ENCODE peak calls at places on chromosomes 12 and 14, in ten cellular contexts. One of them, this sample, is unnamed. For H3K4me1, the result is how much of the 10 kb centered on the place peaks cover.

GRCh38 chr14:21204167-21205025 is 48.5 kb upstream of the OR5AU1 start:
- DNase-seq in mammary epithelial cell: no peak
- DNase-seq in psoas muscle: no peak
- DNase-seq in A549: no peak
- DNase-seq in lower lobe of right lung: no peak
- DNase-seq in left ventricle myocardium inferior: no peak
- DNase-seq in upper lobe of left lung: no peak
- DNase-seq in H9: no peak
- DNase-seq in fibroblast of lung: no peak
- DNase-seq in right lobe of liver: no peak
- DNase-seq in this sample: no peak

GRCh38 chr14:26381405-26381804 is 216.4 kb downstream of the NOVA1 start:
- DNase-seq in mammary epithelial cell: no peak
- DNase-seq in psoas muscle: no peak
- DNase-seq in A549: no peak
- DNase-seq in lower lobe of right lung: no peak
- DNase-seq in left ventricle myocardium inferior: no peak
- DNase-seq in upper lobe of left lung: no peak
- DNase-seq in H9: no peak
- DNase-seq in fibroblast of lung: no peak
- DNase-seq in right lobe of liver: no peak
- DNase-seq in this sample: no peak

GRCh38 chr12:63949902-63950301 is 105.4 kb downstream of the SRGAP1 start:
- DNase-seq in mammary epithelial cell: peak
- DNase-seq in psoas muscle: no peak
- DNase-seq in A549: no peak
- DNase-seq in lower lobe of right lung: no peak
- DNase-seq in left ventricle myocardium inferior: no peak
- DNase-seq in upper lobe of left lung: no peak
- DNase-seq in H9: no peak
- DNase-seq in fibroblast of lung: peak
- DNase-seq in right lobe of liver: no peak
- DNase-seq in this sample: no peak

GRCh38 chr14:53285806-53286205 is 132.7 kb upstream of the DDHD1 start:
- DNase-seq in mammary epithelial cell: peak
- DNase-seq in psoas muscle: no peak
- DNase-seq in A549: no peak
- DNase-seq in lower lobe of right lung: no peak
- DNase-seq in left ventricle myocardium inferior: no peak
- DNase-seq in upper lobe of left lung: no peak
- DNase-seq in H9: no peak
- DNase-seq in fibroblast of lung: no peak
- DNase-seq in right lobe of liver: no peak
- DNase-seq in this sample: no peak

GRCh38 chr12:7642876-7643309 is 22.8 kb downstream of the APOBEC1 start:
- DNase-seq in mammary epithelial cell: no peak
- DNase-seq in psoas muscle: no peak
- DNase-seq in A549: no peak
- DNase-seq in lower lobe of right lung: no peak
- DNase-seq in left ventricle myocardium inferior: no peak
- DNase-seq in upper lobe of left lung: no peak
- DNase-seq in H9: no peak
- DNase-seq in fibroblast of lung: peak
- DNase-seq in right lobe of liver: no peak
- DNase-seq in this sample: no peak

GRCh38 chr12:15627995-15628945 is 160.9 kb downstream of the EPS8 start:
- DNase-seq in mammary epithelial cell: no peak
- DNase-seq in psoas muscle: no peak
- DNase-seq in A549: no peak
- DNase-seq in lower lobe of right lung: no peak
- DNase-seq in left ventricle myocardium inferior: no peak
- DNase-seq in upper lobe of left lung: no peak
- DNase-seq in H9: no peak
- DNase-seq in fibroblast of lung: peak
- DNase-seq in right lobe of liver: no peak
- DNase-seq in this sample: no peak

GRCh38 chr12:49033611-49034286 is 15.2 kb upstream of the PRKAG1 start:
- DNase-seq in mammary epithelial cell: no peak
- DNase-seq in psoas muscle: peak
- DNase-seq in A549: no peak
- DNase-seq in lower lobe of right lung: no peak
- DNase-seq in left ventricle myocardium inferior: no peak
- DNase-seq in upper lobe of left lung: peak
- DNase-seq in H9: no peak
- DNase-seq in fibroblast of lung: no peak
- DNase-seq in right lobe of liver: no peak
- DNase-seq in this sample: peak

GRCh38 chr12:50242751-50243191 is 40.5 kb downstream of the LIMA1 start:
- DNase-seq in mammary epithelial cell: peak
- DNase-seq in psoas muscle: no peak
- DNase-seq in A549: no peak
- DNase-seq in lower lobe of right lung: no peak
- DNase-seq in left ventricle myocardium inferior: no peak
- DNase-seq in upper lobe of left lung: no peak
- DNase-seq in H9: no peak
- DNase-seq in fibroblast of lung: peak
- DNase-seq in right lobe of liver: no peak
- DNase-seq in this sample: no peak

GRCh38 chr14:99273025-99273723 is 1.2 kb upstream of the BCL11B start:
- DNase-seq in mammary epithelial cell: peak
- DNase-seq in psoas muscle: no peak
- DNase-seq in A549: peak
- DNase-seq in lower lobe of right lung: no peak
- DNase-seq in left ventricle myocardium inferior: no peak
- DNase-seq in upper lobe of left lung: peak
- DNase-seq in H9: peak
- DNase-seq in fibroblast of lung: peak
- DNase-seq in right lobe of liver: no peak
- DNase-seq in this sample: no peak

GRCh38 chr12:28222959-28223662 is 32.9 kb downstream of the CCDC91 start:
- DNase-seq in mammary epithelial cell: no peak
- DNase-seq in psoas muscle: no peak
- DNase-seq in A549: no peak
- DNase-seq in lower lobe of right lung: no peak
- DNase-seq in left ventricle myocardium inferior: no peak
- DNase-seq in upper lobe of left lung: no peak
- DNase-seq in H9: no peak
- DNase-seq in fibroblast of lung: no peak
- DNase-seq in right lobe of liver: no peak
- DNase-seq in this sample: no peak

GRCh38 chr12:111393700-111394275 is 11.9 kb upstream of the SH2B3 start:
- DNase-seq in mammary epithelial cell: no peak
- DNase-seq in psoas muscle: peak
- DNase-seq in A549: no peak
- DNase-seq in lower lobe of right lung: peak
- DNase-seq in left ventricle myocardium inferior: peak
- DNase-seq in upper lobe of left lung: peak
- DNase-seq in H9: no peak
- DNase-seq in fibroblast of lung: no peak
- DNase-seq in right lobe of liver: no peak
- DNase-seq in this sample: no peak

GRCh38 chr12:3777206-3777809 is 24.4 kb upstream of the CRACR2A start:
- DNase-seq in mammary epithelial cell: peak
- DNase-seq in psoas muscle: no peak
- DNase-seq in A549: peak
- DNase-seq in lower lobe of right lung: no peak
- DNase-seq in left ventricle myocardium inferior: no peak
- DNase-seq in upper lobe of left lung: no peak
- DNase-seq in H9: no peak
- DNase-seq in fibroblast of lung: peak
- DNase-seq in right lobe of liver: no peak
- DNase-seq in this sample: no peak

GRCh38 chr12:69471667-69472385 is 1.6 kb downstream of the FRS2 start:
- DNase-seq in mammary epithelial cell: no peak
- DNase-seq in psoas muscle: no peak
- DNase-seq in A549: no peak
- DNase-seq in lower lobe of right lung: no peak
- DNase-seq in left ventricle myocardium inferior: no peak
- DNase-seq in upper lobe of left lung: no peak
- DNase-seq in H9: no peak
- DNase-seq in fibroblast of lung: peak
- DNase-seq in right lobe of liver: no peak
- DNase-seq in this sample: no peak

GRCh38 chr12:124952295-124952694 is 36.6 kb downstream of the DHX37 start:
- DNase-seq in mammary epithelial cell: no peak
- DNase-seq in psoas muscle: no peak
- DNase-seq in A549: no peak
- DNase-seq in lower lobe of right lung: no peak
- DNase-seq in left ventricle myocardium inferior: no peak
- DNase-seq in upper lobe of left lung: peak
- DNase-seq in H9: no peak
- DNase-seq in fibroblast of lung: no peak
- DNase-seq in right lobe of liver: no peak
- DNase-seq in this sample: no peak

GRCh38 chr12:46455648-46456352 is 83.2 kb upstream of the SLC38A2 start:
- DNase-seq in mammary epithelial cell: peak
- DNase-seq in psoas muscle: no peak
- DNase-seq in A549: no peak
- DNase-seq in lower lobe of right lung: no peak
- DNase-seq in left ventricle myocardium inferior: no peak
- DNase-seq in upper lobe of left lung: no peak
- DNase-seq in H9: no peak
- DNase-seq in fibroblast of lung: peak
- DNase-seq in right lobe of liver: no peak
- DNase-seq in this sample: no peak

GRCh38 chr14:70152081-70152480 is 36.7 kb downstream of the SLC8A3 start:
- DNase-seq in mammary epithelial cell: no peak
- DNase-seq in psoas muscle: no peak
- DNase-seq in A549: no peak
- DNase-seq in lower lobe of right lung: no peak
- DNase-seq in left ventricle myocardium inferior: no peak
- DNase-seq in upper lobe of left lung: no peak
- DNase-seq in H9: no peak
- DNase-seq in fibroblast of lung: no peak
- DNase-seq in right lobe of liver: no peak
- DNase-seq in this sample: no peak

GRCh38 chr14:70156602-70157001 is 32.1 kb downstream of the SLC8A3 start:
- DNase-seq in mammary epithelial cell: no peak
- DNase-seq in psoas muscle: peak
- DNase-seq in A549: no peak
- DNase-seq in lower lobe of right lung: no peak
- DNase-seq in left ventricle myocardium inferior: no peak
- DNase-seq in upper lobe of left lung: no peak
- DNase-seq in H9: no peak
- DNase-seq in fibroblast of lung: no peak
- DNase-seq in right lobe of liver: no peak
- DNase-seq in this sample: no peak

GRCh38 chr14:70148911-70149675 is 39.7 kb downstream of the SLC8A3 start:
- DNase-seq in mammary epithelial cell: no peak
- DNase-seq in psoas muscle: peak
- DNase-seq in A549: no peak
- DNase-seq in lower lobe of right lung: no peak
- DNase-seq in left ventricle myocardium inferior: no peak
- DNase-seq in upper lobe of left lung: no peak
- DNase-seq in H9: no peak
- DNase-seq in fibroblast of lung: no peak
- DNase-seq in right lobe of liver: no peak
- DNase-seq in this sample: no peak

GRCh38 chr14:70149766-70150165 is 39.0 kb downstream of the SLC8A3 start:
- DNase-seq in mammary epithelial cell: no peak
- DNase-seq in psoas muscle: no peak
- DNase-seq in A549: no peak
- DNase-seq in lower lobe of right lung: no peak
- DNase-seq in left ventricle myocardium inferior: no peak
- DNase-seq in upper lobe of left lung: no peak
- DNase-seq in H9: no peak
- DNase-seq in fibroblast of lung: no peak
- DNase-seq in right lobe of liver: no peak
- DNase-seq in this sample: no peak

GRCh38 chr14:70152704-70153103 is 36.0 kb downstream of the SLC8A3 start:
- DNase-seq in mammary epithelial cell: no peak
- DNase-seq in psoas muscle: no peak
- DNase-seq in A549: no peak
- DNase-seq in lower lobe of right lung: no peak
- DNase-seq in left ventricle myocardium inferior: no peak
- DNase-seq in upper lobe of left lung: no peak
- DNase-seq in H9: no peak
- DNase-seq in fibroblast of lung: no peak
- DNase-seq in right lobe of liver: no peak
- DNase-seq in this sample: no peak
- H3K4me1 ChIP-seq in mammary epithelial cell: under half
- H3K4me1 ChIP-seq in psoas muscle: under half
- H3K4me1 ChIP-seq in A549: under half
- H3K4me1 ChIP-seq in lower lobe of right lung: under half
- H3K4me1 ChIP-seq in left ventricle myocardium inferior: under half
- H3K4me1 ChIP-seq in upper lobe of left lung: under half
- H3K4me1 ChIP-seq in H9: under half
- H3K4me1 ChIP-seq in fibroblast of lung: under half
- H3K4me1 ChIP-seq in right lobe of liver: under half
- H3K4me1 ChIP-seq in this sample: under half

DNA sequence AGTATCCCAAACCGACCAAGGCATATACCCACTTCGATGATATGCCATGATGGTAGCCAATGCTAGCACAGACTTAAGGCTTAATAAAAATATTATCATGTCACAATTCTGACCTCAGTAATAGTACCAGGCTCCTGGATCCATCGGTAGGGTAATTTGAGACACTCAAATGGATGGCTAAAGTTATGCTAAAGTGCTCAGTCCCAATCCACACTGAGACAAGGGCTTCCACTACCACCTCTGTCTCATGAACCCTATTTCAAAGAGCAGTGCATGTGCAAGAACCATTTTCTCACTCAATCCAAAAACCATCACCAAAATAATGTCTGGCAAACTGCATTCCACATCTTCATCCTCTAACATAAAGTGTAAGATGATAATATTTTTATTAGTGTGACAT is 122.4 kb upstream of the KRR1 start:
- DNase-seq in mammary epithelial cell: no peak
- DNase-seq in psoas muscle: no peak
- DNase-seq in A549: no peak
- DNase-seq in lower lobe of right lung: no peak
- DNase-seq in left ventricle myocardium inferior: no peak
- DNase-seq in upper lobe of left lung: no peak
- DNase-seq in H9: no peak
- DNase-seq in fibroblast of lung: no peak
- DNase-seq in right lobe of liver: no peak
- DNase-seq in this sample: no peak
- H3K4me1 ChIP-seq in mammary epithelial cell: under half
- H3K4me1 ChIP-seq in psoas muscle: under half
- H3K4me1 ChIP-seq in A549: under half
- H3K4me1 ChIP-seq in lower lobe of right lung: under half
- H3K4me1 ChIP-seq in left ventricle myocardium inferior: under half
- H3K4me1 ChIP-seq in upper lobe of left lung: under half
- H3K4me1 ChIP-seq in H9: under half
- H3K4me1 ChIP-seq in fibroblast of lung: under half
- H3K4me1 ChIP-seq in right lobe of liver: under half
- H3K4me1 ChIP-seq in this sample: under half

GRCh38 chr14:61568572-61569011 is 126.7 kb upstream of the HIF1A start:
- DNase-seq in mammary epithelial cell: no peak
- DNase-seq in psoas muscle: no peak
- DNase-seq in A549: no peak
- DNase-seq in lower lobe of right lung: peak
- DNase-seq in left ventricle myocardium inferior: peak
- DNase-seq in upper lobe of left lung: peak
- DNase-seq in H9: peak
- DNase-seq in fibroblast of lung: no peak
- DNase-seq in right lobe of liver: peak
- DNase-seq in this sample: no peak
- H3K4me1 ChIP-seq in mammary epithelial cell: half or more
- H3K4me1 ChIP-seq in psoas muscle: under half
- H3K4me1 ChIP-seq in A549: half or more
- H3K4me1 ChIP-seq in lower lobe of right lung: under half
- H3K4me1 ChIP-seq in left ventricle myocardium inferior: half or more
- H3K4me1 ChIP-seq in upper lobe of left lung: under half
- H3K4me1 ChIP-seq in H9: under half
- H3K4me1 ChIP-seq in fibroblast of lung: under half
- H3K4me1 ChIP-seq in right lobe of liver: under half
- H3K4me1 ChIP-seq in this sample: under half

GRCh38 chr12:117963836-117964235 is 5.0 kb downstream of the KSR2 start:
- DNase-seq in mammary epithelial cell: no peak
- DNase-seq in psoas muscle: no peak
- DNase-seq in A549: no peak
- DNase-seq in lower lobe of right lung: no peak
- DNase-seq in left ventricle myocardium inferior: no peak
- DNase-seq in upper lobe of left lung: no peak
- DNase-seq in H9: no peak
- DNase-seq in fibroblast of lung: no peak
- DNase-seq in right lobe of liver: no peak
- DNase-seq in this sample: no peak
- H3K4me1 ChIP-seq in mammary epithelial cell: under half
- H3K4me1 ChIP-seq in psoas muscle: under half
- H3K4me1 ChIP-seq in A549: under half
- H3K4me1 ChIP-seq in lower lobe of right lung: under half
- H3K4me1 ChIP-seq in left ventricle myocardium inferior: under half
- H3K4me1 ChIP-seq in upper lobe of left lung: under half
- H3K4me1 ChIP-seq in H9: under half
- H3K4me1 ChIP-seq in fibroblast of lung: under half
- H3K4me1 ChIP-seq in right lobe of liver: under half
- H3K4me1 ChIP-seq in this sample: under half